ENCODE peak calls at places on chromosomes 3 and 15, in six cellular contexts. One of them, this sample, is unnamed.

GRCh38 chr3:128416578-128417150 is 50.0 kb downstream of the DNAJB8 start:
- DNase-seq in endothelial cell of umbilical vein: no peak
- DNase-seq in HCT116: peak
- DNase-seq in spleen: no peak
- DNase-seq in HepG2: peak
- DNase-seq in SK-N-SH: peak
- DNase-seq in this sample: no peak

GRCh38 chr3:82281205-82281604 is 519.8 kb upstream of the GBE1 start:
- DNase-seq in HCT116: no peak
- DNase-seq in HepG2: no peak
- DNase-seq in spleen: no peak
- DNase-seq in endothelial cell of umbilical vein: peak
- DNase-seq in SK-N-SH: no peak
- DNase-seq in this sample: no peak

GRCh38 chr3:64650710-64651109 is 37.1 kb downstream of the ADAMTS9 start:
- DNase-seq in spleen: no peak
- DNase-seq in HCT116: no peak
- DNase-seq in HepG2: no peak
- DNase-seq in SK-N-SH: no peak
- DNase-seq in endothelial cell of umbilical vein: no peak
- DNase-seq in this sample: no peak

GRCh38 chr15:97840501-97840900 is 120.0 kb upstream of the ARRDC4 start:
- DNase-seq in HCT116: no peak
- DNase-seq in endothelial cell of umbilical vein: no peak
- DNase-seq in HepG2: no peak
- DNase-seq in SK-N-SH: no peak
- DNase-seq in spleen: no peak
- DNase-seq in this sample: no peak

GRCh38 chr15:78671626-78672211 is 30.7 kb upstream of the CHRNB4 start:
- DNase-seq in HepG2: no peak
- DNase-seq in HCT116: no peak
- DNase-seq in SK-N-SH: peak
- DNase-seq in endothelial cell of umbilical vein: no peak
- DNase-seq in spleen: peak
- DNase-seq in this sample: no peak

GRCh38 chr3:13018561-13019242 is 54.5 kb downstream of the IQSEC1 start:
- DNase-seq in spleen: peak
- DNase-seq in SK-N-SH: no peak
- DNase-seq in endothelial cell of umbilical vein: no peak
- DNase-seq in HCT116: no peak
- DNase-seq in HepG2: no peak
- DNase-seq in this sample: no peak

GRCh38 chr3:13141991-13142412 is 68.8 kb upstream of the IQSEC1 start:
- DNase-seq in SK-N-SH: no peak
- DNase-seq in HCT116: no peak
- DNase-seq in endothelial cell of umbilical vein: no peak
- DNase-seq in spleen: peak
- DNase-seq in HepG2: no peak
- DNase-seq in this sample: peak

GRCh38 chr3:158918451-158918850 is 116.6 kb downstream of the MFSD1 start:
- DNase-seq in HCT116: no peak
- DNase-seq in endothelial cell of umbilical vein: no peak
- DNase-seq in SK-N-SH: no peak
- DNase-seq in HepG2: no peak
- DNase-seq in spleen: no peak
- DNase-seq in this sample: no peak

GRCh38 chr3:127589600-127590281 is 792 bp downstream of the TPRA1 start:
- DNase-seq in spleen: peak
- DNase-seq in HCT116: no peak
- DNase-seq in endothelial cell of umbilical vein: peak
- DNase-seq in SK-N-SH: no peak
- DNase-seq in HepG2: no peak
- DNase-seq in this sample: no peak

GRCh38 chr3:143851331-143852017 is 3.2 kb upstream of the SLC9A9 start:
- DNase-seq in HCT116: no peak
- DNase-seq in SK-N-SH: no peak
- DNase-seq in endothelial cell of umbilical vein: no peak
- DNase-seq in spleen: no peak
- DNase-seq in HepG2: no peak
- DNase-seq in this sample: no peak
- H3K4me3 ChIP-seq in HCT116: no peak
- H3K4me3 ChIP-seq in SK-N-SH: no peak
- H3K4me3 ChIP-seq in endothelial cell of umbilical vein: no peak
- H3K4me3 ChIP-seq in spleen: no peak
- H3K4me3 ChIP-seq in HepG2: no peak
- H3K4me3 ChIP-seq in this sample: no peak

GRCh38 chr15:66905954-66906353 is 159.4 kb upstream of the SMAD3 start:
- DNase-seq in spleen: no peak
- DNase-seq in HCT116: no peak
- DNase-seq in SK-N-SH: no peak
- DNase-seq in HepG2: no peak
- DNase-seq in endothelial cell of umbilical vein: no peak
- DNase-seq in this sample: peak
- TF ChIP-seq CTCF in spleen: no peak
- TF ChIP-seq CTCF in HCT116: no peak
- TF ChIP-seq CTCF in SK-N-SH: no peak
- TF ChIP-seq CTCF in HepG2: peak
- TF ChIP-seq CTCF in endothelial cell of umbilical vein: no peak
- TF ChIP-seq CTCF in this sample: no peak

DNA sequence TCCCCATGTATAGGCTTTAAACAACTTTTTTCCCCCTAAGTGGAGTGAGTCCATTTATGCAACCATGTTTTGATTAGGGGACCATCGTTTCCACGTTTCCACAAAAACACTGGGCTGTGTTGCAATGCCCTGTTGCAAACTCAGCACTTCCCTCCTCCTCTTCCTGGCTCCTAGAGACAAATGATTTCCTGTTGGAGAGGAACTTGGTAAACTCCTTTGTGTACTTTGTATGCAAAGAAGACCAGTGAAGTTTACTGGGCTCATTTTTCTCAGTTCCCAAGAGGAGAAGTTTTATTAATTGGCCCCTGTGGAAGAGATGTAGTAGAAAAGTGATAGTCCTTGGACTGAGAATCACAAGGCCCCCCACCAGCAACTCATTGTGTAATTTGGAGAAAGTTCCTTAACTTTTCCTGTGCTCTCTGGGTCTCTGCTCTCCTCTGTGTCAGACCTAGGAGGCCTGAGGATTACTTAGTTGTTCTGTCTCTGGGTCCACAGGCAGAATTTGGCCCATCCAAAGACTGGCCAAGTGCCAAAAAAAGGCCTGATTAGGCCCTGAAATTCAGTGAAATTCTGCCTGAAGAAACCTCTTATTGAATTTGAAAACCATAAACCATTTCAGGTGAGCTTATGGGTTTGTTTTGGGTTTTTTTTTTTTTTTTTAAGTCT is 95.1 kb downstream of the ATG7 start:
- DNase-seq in endothelial cell of umbilical vein: peak
- DNase-seq in SK-N-SH: no peak
- DNase-seq in HCT116: no peak
- DNase-seq in HepG2: peak
- DNase-seq in spleen: no peak
- DNase-seq in this sample: peak
- TF ChIP-seq POLR2AphosphoS5 in endothelial cell of umbilical vein: peak
- TF ChIP-seq POLR2AphosphoS5 in SK-N-SH: no peak
- TF ChIP-seq POLR2AphosphoS5 in HCT116: no peak
- TF ChIP-seq POLR2AphosphoS5 in HepG2: no peak
- TF ChIP-seq POLR2AphosphoS5 in spleen: no peak
- TF ChIP-seq POLR2AphosphoS5 in this sample: no peak

DNA sequence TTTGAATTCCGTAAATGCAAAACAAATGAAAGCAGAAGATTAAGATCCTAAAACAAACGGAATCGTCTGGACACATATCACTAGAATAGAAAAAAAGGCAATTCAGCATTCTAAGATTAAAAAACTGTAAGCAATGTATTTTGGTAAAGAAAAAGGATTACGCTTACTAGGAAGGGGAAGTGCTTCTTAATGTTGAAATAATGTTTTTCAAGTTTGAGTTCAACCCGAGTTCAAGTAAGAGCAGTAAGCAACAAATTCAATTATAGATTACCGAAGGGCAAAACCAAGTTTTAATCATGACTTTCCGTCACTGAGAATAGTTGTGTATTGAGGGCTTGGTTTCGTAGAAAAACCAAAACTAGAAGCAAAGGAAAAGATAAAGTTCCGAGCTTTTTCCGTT is 622 bp downstream of the CIP2A start:
- DNase-seq in HCT116: no peak
- DNase-seq in endothelial cell of umbilical vein: no peak
- DNase-seq in HepG2: no peak
- DNase-seq in spleen: no peak
- DNase-seq in SK-N-SH: no peak
- DNase-seq in this sample: no peak
- H3K4me3 ChIP-seq in HCT116: peak
- H3K4me3 ChIP-seq in endothelial cell of umbilical vein: peak
- H3K4me3 ChIP-seq in HepG2: peak
- H3K4me3 ChIP-seq in spleen: peak
- H3K4me3 ChIP-seq in SK-N-SH: peak
- H3K4me3 ChIP-seq in this sample: peak

GRCh38 chr3:19065027-19065426 is 83.3 kb upstream of the KCNH8 start:
- DNase-seq in endothelial cell of umbilical vein: no peak
- DNase-seq in SK-N-SH: peak
- DNase-seq in HepG2: peak
- DNase-seq in spleen: no peak
- DNase-seq in HCT116: no peak
- DNase-seq in this sample: no peak
- TF ChIP-seq CTCF in endothelial cell of umbilical vein: no peak
- TF ChIP-seq CTCF in SK-N-SH: peak
- TF ChIP-seq CTCF in HepG2: peak
- TF ChIP-seq CTCF in spleen: peak
- TF ChIP-seq CTCF in HCT116: no peak
- TF ChIP-seq CTCF in this sample: no peak

GRCh38 chr15:67916051-67916374 is 76.2 kb upstream of the RNU6-1 start:
- DNase-seq in HepG2: no peak
- DNase-seq in endothelial cell of umbilical vein: no peak
- DNase-seq in SK-N-SH: no peak
- DNase-seq in spleen: no peak
- DNase-seq in HCT116: no peak
- DNase-seq in this sample: no peak

GRCh38 chr15:67914028-67914427 is 74.2 kb upstream of the RNU6-1 start:
- DNase-seq in HCT116: no peak
- DNase-seq in spleen: no peak
- DNase-seq in endothelial cell of umbilical vein: no peak
- DNase-seq in HepG2: no peak
- DNase-seq in SK-N-SH: no peak
- DNase-seq in this sample: no peak

GRCh38 chr15:67915374-67916050 is 75.7 kb upstream of the RNU6-1 start:
- DNase-seq in SK-N-SH: no peak
- DNase-seq in spleen: no peak
- DNase-seq in HepG2: peak
- DNase-seq in endothelial cell of umbilical vein: peak
- DNase-seq in HCT116: no peak
- DNase-seq in this sample: peak

GRCh38 chr15:67916565-67916964 is 76.7 kb upstream of the RNU6-1 start:
- DNase-seq in endothelial cell of umbilical vein: no peak
- DNase-seq in spleen: no peak
- DNase-seq in SK-N-SH: no peak
- DNase-seq in HepG2: no peak
- DNase-seq in HCT116: no peak
- DNase-seq in this sample: no peak

GRCh38 chr15:67914537-67915373 is 74.9 kb upstream of the RNU6-1 start:
- DNase-seq in endothelial cell of umbilical vein: no peak
- DNase-seq in HCT116: no peak
- DNase-seq in SK-N-SH: no peak
- DNase-seq in HepG2: peak
- DNase-seq in spleen: no peak
- DNase-seq in this sample: peak
- TF ChIP-seq POLR2AphosphoS5 in endothelial cell of umbilical vein: no peak
- TF ChIP-seq POLR2AphosphoS5 in HCT116: no peak
- TF ChIP-seq POLR2AphosphoS5 in SK-N-SH: no peak
- TF ChIP-seq POLR2AphosphoS5 in HepG2: no peak
- TF ChIP-seq POLR2AphosphoS5 in spleen: no peak
- TF ChIP-seq POLR2AphosphoS5 in this sample: peak

DNA sequence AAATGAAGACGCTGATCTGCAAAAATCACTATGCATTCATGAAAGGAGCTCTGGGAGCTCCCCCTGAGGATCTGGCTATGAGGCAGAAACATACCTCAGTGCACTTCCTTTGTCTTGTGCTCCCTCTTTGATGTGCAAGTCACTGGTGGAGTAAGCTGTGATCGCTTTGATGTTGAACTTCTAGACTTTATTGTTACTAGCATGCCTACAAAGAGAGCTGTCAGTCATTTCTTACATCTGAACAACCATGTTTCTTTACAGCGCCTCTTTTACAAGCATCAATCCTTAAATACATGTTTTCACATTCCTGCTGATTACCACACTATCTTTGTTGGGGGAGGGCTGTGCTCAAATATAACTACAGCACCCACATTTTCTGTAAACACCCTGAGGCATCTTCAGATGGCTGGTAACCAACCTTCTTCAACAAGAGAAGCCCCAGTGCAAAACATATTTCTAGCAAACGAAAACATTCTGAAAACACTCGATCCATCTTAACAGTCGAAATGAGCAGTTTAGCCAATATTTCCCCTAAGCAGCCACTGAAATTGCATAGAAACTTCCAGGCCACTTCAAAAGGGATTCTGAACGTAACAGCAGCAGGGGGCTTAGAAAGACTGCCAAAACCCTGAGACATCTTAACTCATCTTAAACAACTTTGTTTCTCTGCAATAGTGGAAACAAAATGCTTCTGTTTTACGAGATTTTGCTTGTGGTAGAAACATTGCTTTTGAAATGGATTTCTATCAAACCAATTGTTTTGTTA is 101.9 kb upstream of the ICE2 start:
- DNase-seq in SK-N-SH: no peak
- DNase-seq in spleen: no peak
- DNase-seq in HepG2: peak
- DNase-seq in endothelial cell of umbilical vein: no peak
- DNase-seq in HCT116: no peak
- DNase-seq in this sample: no peak
- H3K4me3 ChIP-seq in SK-N-SH: no peak
- H3K4me3 ChIP-seq in spleen: no peak
- H3K4me3 ChIP-seq in HepG2: no peak
- H3K4me3 ChIP-seq in endothelial cell of umbilical vein: no peak
- H3K4me3 ChIP-seq in HCT116: no peak
- H3K4me3 ChIP-seq in this sample: no peak

GRCh38 chr3:143763568-143764162 is 84.6 kb downstream of the SLC9A9 start:
- DNase-seq in SK-N-SH: no peak
- DNase-seq in HCT116: no peak
- DNase-seq in spleen: no peak
- DNase-seq in endothelial cell of umbilical vein: peak
- DNase-seq in HepG2: no peak
- DNase-seq in this sample: no peak
- TF ChIP-seq CTCF in SK-N-SH: peak
- TF ChIP-seq CTCF in HCT116: peak
- TF ChIP-seq CTCF in spleen: no peak
- TF ChIP-seq CTCF in endothelial cell of umbilical vein: peak
- TF ChIP-seq CTCF in HepG2: no peak
- TF ChIP-seq CTCF in this sample: no peak